ENCODE peak calls at places on chromosomes 1 and 21, in six cellular contexts. X is AG04450, E is EL, G is NCI-H1930, C is NB4, N is aorta. Y is an unnamed sample.

GRCh38 chr1:212916395-212917133 is 33.8 kb upstream of the VASH2 start:
- DNase-seq in X (no peak), N (peak), E (no peak), G (no peak), C (peak), Y (no peak)

GRCh38 chr1:82506970-82507369 is 706.2 kb downstream of the ADGRL2 start:
- DNase-seq in N (no peak), G (no peak), C (no peak), X (no peak), E (no peak), Y (no peak)

GRCh38 chr1:201676061-201676644 is 137.2 kb downstream of the NAV1 start:
- DNase-seq in G (no peak), E (peak), N (peak), C (peak), X (no peak), Y (no peak)

GRCh38 chr21:32371913-32372314 is 20.9 kb downstream of the URB1 start:
- DNase-seq in N (no peak), X (peak), G (no peak), E (peak), C (peak), Y (no peak)

GRCh38 chr1:168243636-168244212 is 17.9 kb downstream of the SFT2D2 start:
- DNase-seq in G (no peak), X (no peak), C (no peak), E (no peak), N (no peak), Y (no peak)

GRCh38 chr1:216670118-216670870 is 52.9 kb downstream of the ESRRG start:
- DNase-seq in N (no peak), X (no peak), E (peak), C (no peak), G (no peak), Y (no peak)

GRCh38 chr1:54290443-54291184 is 90.6 kb downstream of the MRPL37 start:
- DNase-seq in E (no peak), N (no peak), C (no peak), G (no peak), X (no peak), Y (no peak)

GRCh38 chr1:194873328-194873923 is 1687.0 kb upstream of the B3GALT2 start:
- DNase-seq in N (no peak), G (no peak), C (peak), X (no peak), E (peak), Y (no peak)

GRCh38 chr1:89363638-89364536 is at the start of gene GBP6:
- DNase-seq in C (no peak), X (no peak), E (no peak), G (no peak), N (no peak), Y (no peak)

GRCh38 chr1:22428672-22429071 is 23.0 kb upstream of the ZBTB40 start:
- DNase-seq in E (peak), N (no peak), X (no peak), G (peak), C (peak), Y (peak)

GRCh38 chr1:6385673-6386191 is 7.8 kb downstream of the ACOT7 start:
- DNase-seq in E (peak), N (no peak), C (no peak), G (no peak), X (no peak), Y (peak)

GRCh38 chr1:200979574-200980451 is 43.7 kb downstream of the KIF21B start:
- DNase-seq in G (no peak), C (peak), E (peak), X (no peak), N (no peak), Y (peak)

GRCh38 chr1:117179471-117179870 is 31.3 kb downstream of the VTCN1 start:
- DNase-seq in X (no peak), G (no peak), N (no peak), C (no peak), E (no peak), Y (no peak)

GRCh38 chr21:35528109-35529042 is 479.3 kb upstream of the RUNX1 start:
- DNase-seq in C (peak), G (no peak), E (peak), N (peak), X (no peak), Y (no peak)